ENCODE peak calls at places on chromosomes 2 and 18, in ten cellular contexts. F is thoracic aorta, G is IMR-90, A is psoas muscle, J is cardiac fibroblast, B is tibial artery, Z is AG09309, H is coronary artery, T is HFF-Myc, P is breast epithelium. O is an unnamed sample.

GRCh38 chr2:76008001-76008702 is 297.4 kb upstream of the GCFC2 start:
- DNase-seq in F (no peak), G (no peak), A (no peak), J (no peak), B (no peak), Z (no peak), H (no peak), T (no peak), P (no peak), O (no peak)

GRCh38 chr2:127859712-127860085 is 1.7 kb upstream of the POLR2D start:
- DNase-seq in F (no peak), G (no peak), A (no peak), J (no peak), B (no peak), Z (no peak), H (no peak), T (no peak), P (peak), O (peak)

GRCh38 chr2:240291337-240291751 is 144.1 kb upstream of the GPC1 start:
- DNase-seq in F (no peak), G (no peak), A (no peak), J (no peak), B (no peak), Z (no peak), H (peak), T (no peak), P (peak), O (no peak)

GRCh38 chr2:238069021-238069709 is 8.4 kb downstream of the SCLY start:
- DNase-seq in F (no peak), G (no peak), A (no peak), J (no peak), B (no peak), Z (no peak), H (no peak), T (no peak), P (no peak), O (no peak)

GRCh38 chr18:8471373-8471772 is 137.9 kb upstream of the RAB12 start:
- DNase-seq in F (no peak), G (no peak), A (no peak), J (no peak), B (no peak), Z (no peak), H (no peak), T (no peak), P (no peak), O (no peak)

GRCh38 chr2:227410191-227410590 is 22.4 kb upstream of the SCYGR1 start:
- DNase-seq in F (no peak), G (no peak), A (no peak), J (no peak), B (no peak), Z (no peak), H (no peak), T (no peak), P (no peak), O (no peak)

GRCh38 chr2:100139114-100139513 is 3.3 kb downstream of the AFF3 start:
- DNase-seq in F (no peak), G (no peak), A (no peak), J (no peak), B (no peak), Z (no peak), H (no peak), T (peak), P (no peak), O (no peak)

GRCh38 chr2:88167740-88168139 is 2.4 kb upstream of the THNSL2 start:
- DNase-seq in F (no peak), G (no peak), A (no peak), J (no peak), B (no peak), Z (no peak), H (no peak), T (no peak), P (no peak), O (no peak)

GRCh38 chr18:48937869-48938750 is 12.7 kb downstream of the SMAD7 start:
- DNase-seq in F (no peak), G (no peak), A (no peak), J (no peak), B (no peak), Z (no peak), H (no peak), T (no peak), P (no peak), O (no peak)

GRCh38 chr2:54977149-54977548 is 73.1 kb downstream of the RTN4 start:
- DNase-seq in F (no peak), G (no peak), A (no peak), J (no peak), B (no peak), Z (no peak), H (no peak), T (no peak), P (no peak), O (no peak)

GRCh38 chr2:226831266-226831665 is 4.6 kb upstream of the RHBDD1 start:
- DNase-seq in F (no peak), G (no peak), A (no peak), J (no peak), B (no peak), Z (no peak), H (no peak), T (no peak), P (no peak), O (no peak)

GRCh38 chr2:20629581-20630291 is 21.2 kb downstream of the HS1BP3 start:
- DNase-seq in F (no peak), G (no peak), A (peak), J (no peak), B (no peak), Z (no peak), H (no peak), T (no peak), P (no peak), O (peak)

GRCh38 chr2:224063308-224063648 is 24.2 kb upstream of the SERPINE2 start:
- DNase-seq in F (no peak), G (no peak), A (no peak), J (no peak), B (no peak), Z (no peak), H (no peak), T (no peak), P (no peak), O (no peak)

GRCh38 chr2:3603536-3604206 is 8.8 kb downstream of the COLEC11 start:
- DNase-seq in F (no peak), G (no peak), A (no peak), J (no peak), B (no peak), Z (no peak), H (peak), T (no peak), P (no peak), O (no peak)

GRCh38 chr2:172098650-172099471 is 3.8 kb downstream of the DLX2 start:
- DNase-seq in F (no peak), G (peak), A (peak), J (peak), B (no peak), Z (no peak), H (peak), T (no peak), P (no peak), O (no peak)

GRCh38 chr2:7825591-7826312 is 856.1 kb upstream of the ID2 start:
- DNase-seq in F (no peak), G (peak), A (no peak), J (peak), B (no peak), Z (no peak), H (no peak), T (no peak), P (no peak), O (no peak)

GRCh38 chr2:30233142-30233961 is 2.0 kb downstream of the LBH start:
- DNase-seq in F (no peak), G (no peak), A (no peak), J (peak), B (no peak), Z (no peak), H (peak), T (no peak), P (no peak), O (no peak)

GRCh38 chr2:64750817-64751285 is 97.1 kb upstream of the SERTAD2 start:
- DNase-seq in F (peak), G (peak), A (peak), J (peak), B (peak), Z (peak), H (peak), T (peak), P (peak), O (peak)

GRCh38 chr2:235230809-235231601 is 262.8 kb upstream of the AGAP1 start:
- DNase-seq in F (no peak), G (no peak), A (no peak), J (peak), B (no peak), Z (no peak), H (no peak), T (no peak), P (no peak), O (no peak)

GRCh38 chr18:48203288-48203945 is 205.8 kb downstream of the ZBTB7C start:
- DNase-seq in F (no peak), G (no peak), A (no peak), J (no peak), B (no peak), Z (no peak), H (no peak), T (no peak), P (no peak), O (no peak)

GRCh38 chr2:62409442-62409841 is 96.6 kb downstream of the TMEM17 start:
- DNase-seq in F (no peak), G (peak), A (no peak), J (peak), B (no peak), Z (no peak), H (no peak), T (no peak), P (no peak), O (no peak)

GRCh38 chr2:133747965-133748700 is 179.9 kb upstream of the NCKAP5 start:
- DNase-seq in F (no peak), G (peak), A (no peak), J (no peak), B (no peak), Z (no peak), H (no peak), T (no peak), P (no peak), O (no peak)

GRCh38 chr2:99974275-99974674 is 168.1 kb downstream of the AFF3 start:
- DNase-seq in F (no peak), G (peak), A (no peak), J (peak), B (no peak), Z (no peak), H (no peak), T (no peak), P (no peak), O (no peak)

GRCh38 chr18:12944724-12945123 is 3.1 kb upstream of the SEH1L start:
- DNase-seq in F (peak), G (no peak), A (peak), J (peak), B (peak), Z (no peak), H (peak), T (no peak), P (peak), O (peak)

GRCh38 chr2:102940684-102941083 is 178.9 kb downstream of the TMEM182 start:
- DNase-seq in F (no peak), G (no peak), A (no peak), J (no peak), B (no peak), Z (no peak), H (no peak), T (no peak), P (no peak), O (no peak)

GRCh38 chr2:215320102-215320501 is 8.2 kb downstream of the ATIC start:
- DNase-seq in F (no peak), G (no peak), A (no peak), J (no peak), B (no peak), Z (no peak), H (no peak), T (no peak), P (no peak), O (no peak)

GRCh38 chr2:203987959-203988358 is 51.4 kb downstream of the ICOS start:
- DNase-seq in F (no peak), G (no peak), A (no peak), J (no peak), B (no peak), Z (no peak), H (no peak), T (no peak), P (no peak), O (no peak)

DNA sequence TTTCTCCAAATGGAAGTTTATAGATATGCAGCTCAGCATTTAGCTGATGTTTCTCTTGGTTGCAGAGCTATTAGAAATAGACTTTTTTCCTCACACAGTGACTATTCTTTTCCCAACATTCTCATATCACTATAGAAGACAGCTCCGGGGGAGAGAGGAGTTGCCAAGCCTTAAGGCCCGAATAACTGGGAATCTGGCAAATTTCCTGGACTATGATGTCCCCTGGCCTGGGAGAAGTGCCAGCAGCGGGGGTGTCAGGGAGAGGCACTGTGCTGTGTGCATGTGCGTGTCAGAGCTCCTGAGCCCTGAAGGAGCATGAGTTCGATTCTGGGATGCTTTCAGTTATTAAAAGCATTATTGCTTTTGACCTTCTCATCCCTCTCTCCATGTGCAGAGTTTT is 311.0 kb downstream of the PRKCE start:
- DNase-seq in F (peak), G (peak), A (peak), J (peak), B (no peak), Z (peak), H (peak), T (peak), P (no peak), O (peak)
- H3K4me3 ChIP-seq in F (no peak), G (no peak), A (no peak), J (no peak), B (no peak), Z (no peak), H (no peak), T (no peak), P (no peak), O (no peak)

GRCh38 chr2:24512404-24512803 is 21.4 kb downstream of the NCOA1 start:
- DNase-seq in F (no peak), G (peak), A (no peak), J (no peak), B (no peak), Z (no peak), H (no peak), T (no peak), P (no peak), O (no peak)
- H3K4me3 ChIP-seq in F (no peak), G (no peak), A (peak), J (no peak), B (no peak), Z (no peak), H (no peak), T (no peak), P (no peak), O (peak)

DNA sequence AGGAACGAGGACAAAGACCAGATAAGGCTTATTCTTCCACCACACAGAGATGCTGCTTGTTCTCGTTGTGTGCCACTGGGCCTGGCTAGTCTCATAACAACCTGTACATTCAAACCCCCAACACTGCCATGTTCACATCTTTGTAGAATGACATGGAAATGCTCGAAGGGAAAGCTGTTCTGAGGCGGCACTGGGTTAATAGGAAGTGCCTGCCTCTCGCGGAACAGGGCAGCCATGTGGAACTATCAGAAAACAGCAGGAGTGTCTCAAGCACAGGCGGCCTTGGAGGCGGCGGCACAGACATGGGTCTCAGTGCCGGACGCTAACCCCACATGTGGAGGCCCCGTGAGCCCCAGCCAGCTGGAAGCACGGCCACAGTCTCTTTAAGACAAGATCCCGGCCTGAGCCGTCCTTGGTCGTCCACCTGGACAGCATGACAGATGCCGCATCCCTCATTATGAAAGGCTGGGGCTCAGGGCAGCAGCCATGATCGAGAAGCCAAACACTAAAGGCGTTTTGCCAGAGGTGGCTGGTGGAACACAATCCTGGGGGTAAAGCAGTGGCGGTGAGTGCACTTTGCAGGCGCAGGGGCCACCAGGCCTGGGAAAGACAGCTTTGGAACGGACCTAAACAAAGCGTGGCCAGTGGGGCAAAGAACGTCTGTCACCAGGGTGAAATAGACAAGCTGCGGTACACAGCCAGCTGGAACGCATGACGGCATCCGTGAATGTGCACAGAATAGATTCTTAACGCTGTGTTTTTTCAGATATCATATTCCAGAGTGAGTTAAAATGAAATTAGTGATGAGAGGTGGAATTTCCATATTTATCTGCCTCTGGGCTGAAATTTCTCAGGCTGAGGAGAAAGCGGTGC is 161.0 kb downstream of the HDAC4 start:
- DNase-seq in F (no peak), G (peak), A (no peak), J (no peak), B (no peak), Z (no peak), H (peak), T (no peak), P (no peak), O (no peak)
- H3K4me3 ChIP-seq in F (no peak), G (no peak), A (peak), J (no peak), B (no peak), Z (no peak), H (peak), T (no peak), P (no peak), O (peak)

GRCh38 chr2:86818114-86818801 is 27.5 kb upstream of the CD8A start:
- DNase-seq in F (no peak), G (no peak), A (no peak), J (no peak), B (no peak), Z (no peak), H (no peak), T (no peak), P (no peak), O (no peak)

GRCh38 chr2:86821842-86822241 is 31.1 kb upstream of the CD8A start:
- DNase-seq in F (no peak), G (no peak), A (no peak), J (no peak), B (no peak), Z (no peak), H (no peak), T (no peak), P (no peak), O (no peak)

GRCh38 chr2:86818967-86819366 is 28.3 kb upstream of the CD8A start:
- DNase-seq in F (no peak), G (no peak), A (no peak), J (no peak), B (no peak), Z (no peak), H (no peak), T (no peak), P (no peak), O (no peak)

GRCh38 chr2:86822668-86823067 is 32.0 kb upstream of the CD8A start:
- DNase-seq in F (no peak), G (no peak), A (no peak), J (no peak), B (no peak), Z (no peak), H (no peak), T (no peak), P (no peak), O (no peak)

DNA sequence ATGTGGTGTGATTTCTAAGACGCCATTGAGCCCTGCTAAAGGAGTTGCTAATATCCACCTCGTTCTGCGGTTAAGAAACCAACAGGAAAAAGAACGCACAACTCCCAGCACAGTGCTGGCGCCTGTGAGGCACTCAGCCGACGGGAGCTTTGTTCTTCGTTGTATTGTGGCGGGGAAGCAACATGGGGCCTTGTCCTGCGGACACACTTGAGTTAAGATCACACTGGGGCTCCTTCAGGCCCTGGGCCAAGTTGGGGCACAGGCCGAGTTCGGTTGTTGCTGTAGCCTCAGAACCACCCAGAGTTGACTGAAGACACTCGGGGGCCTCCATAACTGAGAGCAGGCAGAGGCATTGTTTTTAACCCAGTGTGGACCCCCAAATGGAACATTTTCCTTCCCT is 30.6 kb upstream of the CD8A start:
- DNase-seq in F (no peak), G (no peak), A (no peak), J (no peak), B (no peak), Z (no peak), H (no peak), T (no peak), P (no peak), O (no peak)
- H3K4me3 ChIP-seq in F (no peak), G (no peak), A (no peak), J (no peak), B (no peak), Z (no peak), H (no peak), T (no peak), P (peak), O (no peak)

GRCh38 chr18:28176674-28176932 is 327 bp downstream of the CDH2 start:
- DNase-seq in F (no peak), G (no peak), A (no peak), J (no peak), B (no peak), Z (no peak), H (no peak), T (no peak), P (no peak), O (no peak)
- H3K4me3 ChIP-seq in F (peak), G (peak), A (peak), J (peak), B (peak), Z (peak), H (peak), T (peak), P (peak), O (peak)

GRCh38 chr2:196165016-196165415 is 6.4 kb downstream of the STK17B start:
- DNase-seq in F (no peak), G (no peak), A (no peak), J (no peak), B (no peak), Z (no peak), H (no peak), T (no peak), P (no peak), O (no peak)

GRCh38 chr2:196168181-196168580 is 3.2 kb downstream of the STK17B start:
- DNase-seq in F (no peak), G (peak), A (no peak), J (peak), B (no peak), Z (no peak), H (no peak), T (no peak), P (no peak), O (no peak)

GRCh38 chr2:196167666-196168065 is 3.7 kb downstream of the STK17B start:
- DNase-seq in F (no peak), G (no peak), A (no peak), J (peak), B (no peak), Z (no peak), H (no peak), T (no peak), P (no peak), O (no peak)

GRCh38 chr2:196169521-196169920 is 1.9 kb downstream of the STK17B start:
- DNase-seq in F (no peak), G (no peak), A (no peak), J (peak), B (no peak), Z (no peak), H (no peak), T (no peak), P (no peak), O (no peak)

DNA sequence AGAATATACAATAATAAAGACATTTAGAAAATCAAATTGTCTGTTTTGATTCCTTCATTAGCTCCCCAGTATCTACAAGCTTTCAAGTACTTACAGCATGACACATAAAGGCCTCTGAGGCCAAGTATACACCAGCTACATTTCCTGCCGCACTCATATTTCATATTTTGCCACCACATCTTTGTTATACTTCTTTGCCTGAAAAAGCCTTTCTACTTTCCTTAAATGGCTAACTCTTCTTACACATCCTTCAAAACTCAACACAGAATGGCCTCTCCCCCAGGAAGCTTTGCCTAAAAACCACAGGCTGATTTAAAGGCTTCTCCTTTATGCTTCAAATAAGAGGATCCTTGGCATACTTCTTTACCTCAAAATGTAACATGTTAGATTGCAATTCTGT is 4.5 kb downstream of the STK17B start:
- DNase-seq in F (no peak), G (peak), A (no peak), J (peak), B (no peak), Z (no peak), H (no peak), T (no peak), P (no peak), O (no peak)
- H3K4me3 ChIP-seq in F (peak), G (peak), A (no peak), J (no peak), B (no peak), Z (no peak), H (peak), T (no peak), P (peak), O (no peak)